ENCODE peak calls at places on chromosomes 7 and 10, in four cellular contexts. D, A, E and P are unnamed samples.

GRCh38 chr10:16995867-16996529 is 133.6 kb downstream of the CUBN start:
- DNase-seq in D (peak), A (no peak), E (no peak), P (peak)

GRCh38 chr7:5692112-5692844 is 89.2 kb downstream of the RNF216 start:
- DNase-seq in D (peak), A (no peak), E (peak), P (no peak)

GRCh38 chr7:50266893-50267386 is 37.6 kb upstream of the IKZF1 start:
- DNase-seq in D (no peak), A (no peak), E (no peak), P (no peak)

GRCh38 chr10:51711519-51711891 is 12.1 kb upstream of the CSTF2T start:
- DNase-seq in D (no peak), A (no peak), E (no peak), P (no peak)

GRCh38 chr10:7788640-7789335 is 811 bp downstream of the ATP5F1C start:
- DNase-seq in D (peak), A (no peak), E (no peak), P (peak)

GRCh38 chr7:68547181-68547580 is 1051.1 kb upstream of the AUTS2 start:
- DNase-seq in D (no peak), A (no peak), E (no peak), P (no peak)

GRCh38 chr7:3103614-3104399 is 60.1 kb upstream of the CARD11 start:
- DNase-seq in D (no peak), A (no peak), E (no peak), P (no peak)

GRCh38 chr7:16067695-16068094 is 353.6 kb downstream of the CRPPA start:
- DNase-seq in D (no peak), A (no peak), E (no peak), P (no peak)

GRCh38 chr7:102836206-102836938 is 76.4 kb upstream of the LRRC17 start:
- DNase-seq in D (peak), A (no peak), E (no peak), P (no peak)

GRCh38 chr10:37774351-37774750 is 83.1 kb downstream of the ZNF248 start:
- DNase-seq in D (no peak), A (no peak), E (no peak), P (no peak)

GRCh38 chr7:80635533-80635932 is 2.9 kb upstream of the CD36 start:
- DNase-seq in D (no peak), A (no peak), E (no peak), P (no peak)

GRCh38 chr7:94676431-94676830 is 20.5 kb upstream of the SGCE start:
- DNase-seq in D (no peak), A (no peak), E (no peak), P (no peak)

GRCh38 chr10:119754085-119754484 is 28.2 kb downstream of the INPP5F start:
- DNase-seq in D (no peak), A (no peak), E (no peak), P (no peak)

GRCh38 chr7:1509226-1509625 is 5.0 kb upstream of the INTS1 start:
- DNase-seq in D (no peak), A (no peak), E (no peak), P (no peak)